ENCODE peak calls at places on chromosomes 3 and 15, in seven cellular contexts. Y, X, E, L, N, P and U are unnamed samples.

GRCh38 chr3:196344663-196345062 is 6.5 kb upstream of the TM4SF19 start:
- DNase-seq in N (no peak), P (no peak), E (no peak), X (no peak), Y (no peak), L (no peak), U (no peak)

GRCh38 chr15:74520407-74520806 is 20.6 kb upstream of the ARID3B start:
- DNase-seq in E (no peak), L (no peak), Y (no peak), P (no peak), X (no peak), N (no peak), U (no peak)

GRCh38 chr3:14658978-14659377 is 7.4 kb downstream of the CCDC174 start:
- DNase-seq in L (no peak), E (no peak), N (no peak), X (no peak), P (no peak), Y (no peak), U (no peak)

GRCh38 chr3:184300377-184300717 is 1.3 kb downstream of the PSMD2 start:
- DNase-seq in E (no peak), L (no peak), Y (no peak), N (no peak), P (no peak), X (no peak), U (no peak)

GRCh38 chr3:168051579-168052183 is 44.0 kb downstream of the GOLIM4 start:
- DNase-seq in X (no peak), N (peak), P (no peak), E (peak), L (no peak), Y (peak), U (no peak)

GRCh38 chr3:88433572-88433971 is 283.8 kb downstream of the C3orf38 start:
- DNase-seq in L (no peak), Y (no peak), E (no peak), P (no peak), X (no peak), N (no peak), U (no peak)

GRCh38 chr3:120561251-120562045 is 34.7 kb upstream of the NDUFB4 start:
- DNase-seq in E (peak), X (peak), Y (peak), L (peak), N (peak), P (peak), U (peak)

GRCh38 chr3:194871143-194871863 is 185.6 kb downstream of the FAM43A start:
- DNase-seq in P (peak), L (peak), N (peak), Y (peak), E (peak), X (peak), U (peak)

GRCh38 chr3:53846134-53846850 is at the start of the genes CHDH and IL17RB:
- DNase-seq in E (no peak), P (peak), X (peak), L (peak), N (peak), Y (no peak), U (peak)

GRCh38 chr3:70811880-70812279 is 499.4 kb upstream of the MDFIC2 start:
- DNase-seq in Y (peak), X (no peak), N (no peak), E (peak), P (peak), L (no peak), U (no peak)

GRCh38 chr3:136336329-136337100 is 86.4 kb downstream of the PCCB start:
- DNase-seq in L (no peak), Y (peak), E (no peak), N (no peak), P (no peak), X (no peak), U (no peak)

GRCh38 chr15:74845208-74845568 is 2.2 kb upstream of the ULK3 start:
- DNase-seq in Y (no peak), E (no peak), L (no peak), N (no peak), X (no peak), P (no peak), U (no peak)

GRCh38 chr3:54211097-54211496 is 88.7 kb downstream of the CACNA2D3 start:
- DNase-seq in E (no peak), Y (no peak), N (no peak), X (no peak), P (no peak), L (no peak), U (no peak)

GRCh38 chr3:126352476-126353454 is 4.4 kb downstream of the KLF15 start:
- DNase-seq in E (peak), L (peak), X (no peak), Y (no peak), P (no peak), N (no peak), U (peak)

GRCh38 chr3:39506863-39507262 is 39.4 kb downstream of the MOBP start:
- DNase-seq in X (no peak), E (no peak), L (no peak), Y (peak), N (no peak), P (no peak), U (no peak)

GRCh38 chr3:164004205-164004604 is 1074.1 kb downstream of the SI start:
- DNase-seq in E (no peak), N (no peak), Y (no peak), X (no peak), P (no peak), L (no peak), U (no peak)

GRCh38 chr15:72786244-72786641 is 2.7 kb upstream of the ADPGK start:
- DNase-seq in N (no peak), Y (no peak), X (no peak), L (no peak), E (no peak), P (no peak), U (no peak)

GRCh38 chr3:64972793-64973192 is 285.0 kb upstream of the ADAMTS9 start:
- DNase-seq in X (no peak), P (no peak), N (no peak), E (no peak), Y (no peak), L (no peak), U (no peak)

GRCh38 chr15:101133751-101134261 is 118.0 kb downstream of the CHSY1 start:
- DNase-seq in P (no peak), Y (no peak), X (no peak), L (peak), E (no peak), N (no peak), U (peak)

GRCh38 chr15:40256642-40257235 is 17.9 kb downstream of the PAK6 start:
- DNase-seq in E (peak), N (no peak), L (no peak), P (no peak), Y (no peak), X (no peak), U (peak)

GRCh38 chr15:75815811-75816719 is 27.2 kb upstream of the UBE2Q2 start:
- DNase-seq in N (no peak), P (no peak), E (peak), X (no peak), Y (peak), L (no peak), U (no peak)

GRCh38 chr3:131713416-131714118 is 210.8 kb upstream of the MRPL3 start:
- DNase-seq in L (no peak), P (no peak), N (no peak), E (no peak), X (no peak), Y (peak), U (no peak)

GRCh38 chr3:133490468-133491351 is 82.8 kb upstream of the CDV3 start:
- DNase-seq in E (no peak), P (no peak), L (peak), Y (no peak), X (no peak), N (no peak), U (no peak)

GRCh38 chr15:60651734-60652141 is 172.8 kb upstream of the ICE2 start:
- DNase-seq in N (peak), Y (no peak), E (no peak), L (no peak), P (no peak), X (no peak), U (peak)

GRCh38 chr3:174099724-174100123 is 702.2 kb downstream of the NLGN1 start:
- DNase-seq in P (no peak), L (no peak), N (no peak), Y (no peak), X (no peak), E (no peak), U (no peak)

GRCh38 chr3:185176756-185177359 is 24.0 kb upstream of the C3orf70 start:
- DNase-seq in E (peak), P (peak), Y (peak), X (no peak), N (peak), L (no peak), U (peak)

GRCh38 chr15:37888356-37888755 is 46.1 kb upstream of the TMCO5A start:
- DNase-seq in P (no peak), E (no peak), L (no peak), X (no peak), N (no peak), Y (no peak), U (no peak)

GRCh38 chr3:126487151-126487771 is 11.6 kb upstream of the ZXDC start:
- DNase-seq in E (peak), X (no peak), Y (no peak), L (peak), P (peak), N (no peak), U (no peak)

GRCh38 chr15:101189341-101189679 is 62.5 kb downstream of the CHSY1 start:
- DNase-seq in Y (peak), E (peak), X (no peak), L (no peak), N (no peak), P (no peak), U (no peak)

GRCh38 chr15:57747206-57747605 is 40.7 kb downstream of the POLR2M start:
- DNase-seq in P (no peak), E (no peak), N (no peak), Y (peak), L (no peak), X (peak), U (no peak)

GRCh38 chr3:139572847-139573672 is 33.5 kb upstream of the RBP1 start:
- DNase-seq in P (no peak), E (peak), Y (peak), N (no peak), X (no peak), L (no peak), U (no peak)

DNA sequence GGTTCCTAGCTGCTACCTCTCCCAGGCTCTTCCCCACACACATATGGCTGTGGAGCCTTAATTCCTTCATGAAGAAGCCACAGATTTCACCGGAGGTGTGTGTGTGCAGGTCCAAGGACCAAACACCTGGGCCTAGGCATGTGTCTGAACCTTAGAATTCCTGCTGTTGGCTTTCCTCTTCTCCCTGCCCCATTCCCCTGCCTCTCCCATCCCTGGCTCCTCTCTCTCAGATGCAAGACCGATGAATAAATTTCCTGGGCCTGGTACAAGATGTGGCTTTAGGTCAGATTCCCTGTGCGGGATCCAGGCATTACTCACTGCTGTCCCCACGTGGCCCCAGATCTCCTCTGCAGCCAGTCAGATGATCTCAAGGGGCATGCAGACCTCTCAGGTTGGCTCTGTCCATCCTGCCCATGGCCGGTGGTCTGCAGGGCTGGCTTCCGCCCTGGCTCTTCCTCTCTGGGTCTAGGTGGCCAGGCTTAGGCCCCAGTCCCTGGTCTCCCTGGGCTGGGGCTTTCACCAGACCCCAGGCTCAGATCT is 20.4 kb downstream of the CCR9 start:
- DNase-seq in Y (peak), N (peak), L (no peak), P (peak), X (no peak), E (peak), U (peak)
- TF ChIP-seq CTCF in Y (peak), N (peak), L (no peak), P (peak), X (no peak), E (peak), U (peak)

GRCh38 chr3:51998774-51999173 is 3.1 kb upstream of the RPL29 start:
- DNase-seq in P (no peak), L (no peak), N (no peak), E (no peak), Y (no peak), X (no peak), U (no peak)
- TF ChIP-seq CTCF in P (no peak), L (no peak), N (no peak), E (no peak), Y (no peak), X (no peak), U (no peak)

GRCh38 chr15:89673162-89673506 is 6.0 kb downstream of the PLIN1 start:
- DNase-seq in N (peak), L (no peak), P (peak), Y (no peak), X (no peak), E (peak), U (peak)
- TF ChIP-seq CTCF in N (peak), L (no peak), P (peak), Y (peak), X (no peak), E (peak), U (peak)

DNA sequence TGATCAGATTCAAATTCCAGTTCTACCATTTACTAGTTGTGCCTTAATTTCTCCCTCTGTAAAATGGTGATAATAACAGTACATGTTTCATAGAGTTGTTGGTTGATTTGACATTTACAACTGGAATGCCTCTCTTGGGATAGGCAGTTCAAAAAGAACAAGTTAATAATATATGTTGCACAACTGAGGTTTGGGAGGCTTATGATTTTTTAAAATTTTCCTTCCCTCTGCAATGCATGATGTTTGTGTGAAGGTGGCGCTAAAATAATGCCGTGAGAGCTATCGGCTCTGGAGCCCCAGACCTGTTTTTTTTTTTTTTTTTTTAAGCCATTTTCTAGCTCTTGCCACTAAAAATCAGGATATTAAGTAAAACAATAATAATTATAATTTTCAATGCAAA is 18.6 kb downstream of the DNAJB11 start:
- DNase-seq in E (peak), L (no peak), X (no peak), N (peak), P (no peak), Y (peak), U (no peak)
- TF ChIP-seq CTCF in E (peak), L (no peak), X (no peak), N (peak), P (peak), Y (peak), U (peak)

GRCh38 chr15:66670698-66671580 is 31.1 kb upstream of the SMAD6 start:
- DNase-seq in E (no peak), L (peak), N (no peak), X (peak), P (peak), Y (no peak), U (peak)
- TF ChIP-seq CTCF in E (no peak), L (no peak), N (no peak), X (no peak), P (no peak), Y (no peak), U (no peak)

GRCh38 chr3:2921903-2922302 is 188.3 kb downstream of the IL5RA start:
- DNase-seq in E (peak), X (no peak), Y (peak), P (no peak), N (peak), L (no peak), U (no peak)
- TF ChIP-seq CTCF in E (peak), X (no peak), Y (no peak), P (no peak), N (peak), L (no peak), U (no peak)

DNA sequence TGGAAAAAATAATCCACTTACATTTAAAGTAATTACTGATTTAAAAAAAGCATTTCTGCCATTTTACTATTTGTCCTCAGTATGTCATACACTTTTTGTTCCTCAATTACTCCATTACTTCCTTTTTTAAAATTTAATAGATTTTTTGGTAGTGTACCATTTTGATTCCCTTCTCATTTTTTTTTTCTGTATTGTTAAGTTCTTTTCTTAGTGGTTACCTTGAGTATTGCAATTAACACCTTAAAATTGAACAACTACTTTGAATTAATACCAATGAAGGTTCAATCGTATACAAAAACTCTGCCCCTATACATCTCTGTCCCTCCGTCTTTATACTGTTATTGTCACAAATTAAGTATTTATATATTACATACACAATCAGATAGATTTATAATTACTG is 240.6 kb upstream of the LMCD1 start:
- DNase-seq in L (no peak), P (no peak), N (no peak), E (no peak), X (no peak), Y (no peak), U (no peak)
- TF ChIP-seq CTCF in L (no peak), P (peak), N (no peak), E (no peak), X (no peak), Y (no peak), U (no peak)